ENCODE peak calls at places on chromosomes 11 and 22, in nine cellular contexts. G is NT2/D1; W is AG09309; F is osteocyte; M is H9; T is CD4-positive, CD25-positive, alpha-beta regulatory T cell; H is NB4; N is WTC11; E is choroid plexus epithelial cell. Q is an unnamed sample.
A peak's percentile ranks its signal among the peaks of the same experiment; 100 is the strongest.

GRCh38 chr11:76515494-76515893 is 70.7 kb downstream of the EMSY start:
- DNase-seq in E (no peak), M (no peak), G (no peak), N (no peak), T (no peak), H (no peak), W (no peak), F (no peak), Q (no peak)

GRCh38 chr22:24992946-24993345 is 40.4 kb downstream of the KIAA1671 start:
- DNase-seq in T (no peak), E (no peak), N (no peak), G (no peak), M (no peak), W (no peak), H (no peak), F (no peak), Q (no peak)

GRCh38 chr11:23696712-23697111 is 800.1 kb upstream of the LUZP2 start:
- DNase-seq in M (no peak), G (no peak), N (no peak), E (peak; percentile 18), W (no peak), T (no peak), F (no peak), H (no peak), Q (no peak)

GRCh38 chr22:28051787-28052356 is 132.8 kb upstream of the PITPNB start:
- DNase-seq in F (no peak), E (peak; percentile 75), W (no peak), G (peak; percentile 55), M (peak; percentile 75), T (peak; percentile 15), N (peak; percentile 85), H (peak; percentile 47), Q (peak; percentile 55)

GRCh38 chr11:2415601-2416380 is 15.2 kb downstream of the TSSC4 start:
- DNase-seq in T (no peak), G (no peak), E (no peak), H (peak; percentile 34), W (no peak), N (no peak), F (no peak), M (peak; percentile 44), Q (no peak)

GRCh38 chr11:27379449-27379848 is 16.4 kb upstream of the CCDC34 start:
- DNase-seq in W (no peak), F (no peak), E (no peak), T (no peak), G (no peak), H (no peak), M (no peak), N (no peak), Q (no peak)

GRCh38 chr22:38236786-38237185 is 35.0 kb downstream of the MAFF start:
- DNase-seq in G (no peak), H (no peak), E (no peak), M (no peak), T (no peak), F (no peak), N (no peak), W (no peak), Q (no peak)

GRCh38 chr11:95494856-95495255 is 263.9 kb upstream of the SESN3 start:
- DNase-seq in E (no peak), W (no peak), N (no peak), M (no peak), G (no peak), H (no peak), T (no peak), F (no peak), Q (no peak)

GRCh38 chr22:41929158-41929896 is 2.7 kb upstream of the TNFRSF13C start:
- DNase-seq in T (no peak), H (no peak), M (no peak), N (no peak), G (no peak), W (no peak), F (no peak), E (no peak), Q (no peak)

GRCh38 chr22:42889290-42889689 is 32.2 kb upstream of the ARFGAP3 start:
- DNase-seq in E (no peak), H (peak; percentile 37), G (no peak), W (no peak), N (no peak), T (peak; percentile 49), M (no peak), F (no peak), Q (no peak)

GRCh38 chr11:18204220-18204619 is 31.6 kb downstream of the MRGPRX4 start:
- DNase-seq in W (no peak), G (no peak), E (no peak), M (no peak), T (no peak), F (no peak), N (no peak), H (no peak), Q (no peak)

GRCh38 chr11:14244926-14245325 is 114.1 kb downstream of the RRAS2 start:
- DNase-seq in G (no peak), M (no peak), N (no peak), W (no peak), H (no peak), E (no peak), F (no peak), T (no peak), Q (no peak)

GRCh38 chr11:88035271-88035670 is 140.0 kb downstream of the RAB38 start:
- DNase-seq in M (no peak), G (no peak), W (no peak), N (no peak), F (no peak), H (no peak), T (no peak), E (no peak), Q (no peak)

GRCh38 chr11:97460091-97460490 is 1070.3 kb downstream of the JRKL start:
- DNase-seq in E (no peak), H (no peak), G (no peak), N (no peak), M (no peak), W (no peak), F (no peak), T (no peak), Q (no peak)

GRCh38 chr11:100776212-100776896 is 89.3 kb downstream of the ARHGAP42 start:
- DNase-seq in T (no peak), N (no peak), H (no peak), G (no peak), F (no peak), M (no peak), W (no peak), E (no peak), Q (no peak)

GRCh38 chr22:44422742-44423370 is 75.2 kb downstream of the RTL6 start:
- DNase-seq in M (no peak), G (no peak), T (no peak), F (no peak), H (no peak), N (no peak), W (no peak), E (no peak), Q (no peak)

GRCh38 chr11:33172345-33172744 is 11.1 kb upstream of the CSTF3 start:
- DNase-seq in W (no peak), T (no peak), G (no peak), H (no peak), F (no peak), M (no peak), E (no peak), N (no peak), Q (no peak)

GRCh38 chr11:112590778-112591177 is 330.1 kb upstream of the PLET1 start:
- DNase-seq in G (no peak), T (no peak), N (no peak), M (no peak), H (no peak), E (no peak), W (peak; percentile 38), F (no peak), Q (no peak)

GRCh38 chr11:8101421-8101820 is 20.4 kb downstream of the TUB start:
- DNase-seq in W (no peak), G (no peak), E (no peak), H (no peak), T (no peak), N (no peak), M (no peak), F (peak; percentile 75), Q (no peak)

GRCh38 chr11:101127699-101128570 is 1.7 kb downstream of the PGR start:
- DNase-seq in N (peak; percentile 43), W (no peak), G (peak; percentile 11), T (no peak), F (no peak), M (peak; percentile 64), E (no peak), H (no peak), Q (no peak)

GRCh38 chr22:26433805-26434204 is 4.7 kb downstream of the ASPHD2 start:
- DNase-seq in T (no peak), M (no peak), W (no peak), N (no peak), E (no peak), H (no peak), F (no peak), G (no peak), Q (no peak)

GRCh38 chr22:49738006-49738405 is 89.7 kb downstream of the BRD1 start:
- DNase-seq in F (no peak), N (no peak), E (no peak), W (no peak), G (no peak), T (no peak), H (no peak), M (no peak), Q (no peak)

GRCh38 chr11:1458340-1459218 is 28.0 kb downstream of the MOB2 start:
- DNase-seq in F (no peak), H (peak; percentile 36), W (no peak), N (peak; percentile 53), T (no peak), E (peak; percentile 31), M (peak; percentile 70), G (no peak), Q (no peak)

GRCh38 chr11:128728767-128729587 is 35.1 kb downstream of the FLI1 start:
- DNase-seq in M (no peak), H (peak; percentile 34), W (no peak), E (no peak), F (no peak), G (no peak), T (peak; percentile 79), N (no peak), Q (no peak)

GRCh38 chr11:102760355-102761035 is 19.9 kb downstream of the MMP10 start:
- DNase-seq in E (peak; percentile 93), N (no peak), G (no peak), H (peak; percentile 60), T (no peak), W (peak; percentile 97), M (no peak), F (no peak), Q (no peak)

GRCh38 chr11:46006418-46007070 is 84.1 kb downstream of the LARGE2 start:
- DNase-seq in G (peak; percentile 90), H (peak; percentile 76), W (peak; percentile 55), N (no peak), T (peak; percentile 79), E (peak; percentile 89), F (no peak), M (no peak), Q (no peak)

GRCh38 chr11:104163100-104164027 is 583 bp downstream of the PDGFD start:
- DNase-seq in F (no peak), M (peak; percentile 66), W (no peak), H (no peak), G (peak; percentile 28), N (peak; percentile 48), E (peak; percentile 55), T (no peak), Q (no peak)

GRCh38 chr11:124194696-124195418 is 11.7 kb downstream of the OR10D3 start:
- DNase-seq in G (peak; percentile 56), T (peak; percentile 64), H (peak; percentile 74), N (peak; percentile 56), W (peak; percentile 10), M (peak; percentile 57), F (no peak), E (peak; percentile 85), Q (peak; percentile 44)

GRCh38 chr11:75313457-75314272 is 37.8 kb downstream of the ARRB1 start:
- DNase-seq in M (no peak), G (no peak), T (no peak), F (no peak), H (no peak), N (no peak), E (peak; percentile 78), W (no peak), Q (no peak)

GRCh38 chr11:19714387-19715363 is 2.0 kb downstream of the NAV2 start:
- DNase-seq in T (no peak), G (no peak), M (peak; percentile 66), E (peak; percentile 44), W (no peak), H (no peak), F (no peak), N (peak; percentile 47), Q (no peak)

GRCh38 chr11:81026008-81026407 is 1585.2 kb upstream of the TENM4 start:
- DNase-seq in G (no peak), E (no peak), N (no peak), M (no peak), F (no peak), T (no peak), W (no peak), H (no peak), Q (no peak)